ENCODE peak calls at places on chromosome 17, in ten cellular contexts. One of them, this sample, is unnamed.

GRCh38 chr17:37131064-37131463 is 182.3 kb downstream of the AATF start:
- DNase-seq in HepG2: no peak
- DNase-seq in suprapubic skin: no peak
- DNase-seq in esophagus muscularis mucosa: no peak
- DNase-seq in stomach: no peak
- DNase-seq in H1: no peak
- DNase-seq in transverse colon: no peak
- DNase-seq in A549: no peak
- DNase-seq in K562: no peak
- DNase-seq in ovary: no peak
- DNase-seq in this sample: no peak

GRCh38 chr17:65531508-65532431 is 29.7 kb downstream of the AXIN2 start:
- DNase-seq in suprapubic skin: no peak
- DNase-seq in ovary: peak; percentile 88
- DNase-seq in K562: no peak
- DNase-seq in A549: no peak
- DNase-seq in HepG2: no peak
- DNase-seq in stomach: peak; percentile 44
- DNase-seq in H1: no peak
- DNase-seq in esophagus muscularis mucosa: no peak
- DNase-seq in transverse colon: peak; percentile 63
- DNase-seq in this sample: peak; percentile 22

GRCh38 chr17:62746941-62747340 is 61.2 kb downstream of the MARCHF10 start:
- DNase-seq in A549: no peak
- DNase-seq in suprapubic skin: no peak
- DNase-seq in H1: no peak
- DNase-seq in stomach: no peak
- DNase-seq in esophagus muscularis mucosa: no peak
- DNase-seq in ovary: no peak
- DNase-seq in transverse colon: no peak
- DNase-seq in K562: no peak
- DNase-seq in HepG2: no peak
- DNase-seq in this sample: no peak

GRCh38 chr17:42639484-42640474 is 19.3 kb upstream of the TUBG2 start:
- DNase-seq in K562: no peak
- DNase-seq in A549: no peak
- DNase-seq in esophagus muscularis mucosa: no peak
- DNase-seq in H1: no peak
- DNase-seq in HepG2: no peak
- DNase-seq in stomach: no peak
- DNase-seq in transverse colon: no peak
- DNase-seq in suprapubic skin: no peak
- DNase-seq in ovary: no peak
- DNase-seq in this sample: no peak

GRCh38 chr17:27577124-27577761 is 53.7 kb upstream of the LGALS9 start:
- DNase-seq in H1: peak; percentile 52
- DNase-seq in stomach: no peak
- DNase-seq in HepG2: no peak
- DNase-seq in esophagus muscularis mucosa: no peak
- DNase-seq in K562: peak; percentile 53
- DNase-seq in ovary: no peak
- DNase-seq in transverse colon: no peak
- DNase-seq in suprapubic skin: no peak
- DNase-seq in A549: no peak
- DNase-seq in this sample: no peak

GRCh38 chr17:52159159-52159809 is 770 bp upstream of the CA10 start:
- DNase-seq in suprapubic skin: no peak
- DNase-seq in transverse colon: no peak
- DNase-seq in K562: no peak
- DNase-seq in ovary: no peak
- DNase-seq in stomach: no peak
- DNase-seq in HepG2: no peak
- DNase-seq in A549: no peak
- DNase-seq in esophagus muscularis mucosa: no peak
- DNase-seq in H1: no peak
- DNase-seq in this sample: no peak

GRCh38 chr17:50279181-50279526 is 4.9 kb downstream of the TMEM92 start:
- DNase-seq in esophagus muscularis mucosa: no peak
- DNase-seq in HepG2: no peak
- DNase-seq in stomach: no peak
- DNase-seq in transverse colon: no peak
- DNase-seq in suprapubic skin: no peak
- DNase-seq in H1: no peak
- DNase-seq in ovary: no peak
- DNase-seq in K562: no peak
- DNase-seq in A549: no peak
- DNase-seq in this sample: no peak

GRCh38 chr17:50549969-50550368 is 3.0 kb downstream of the SPATA20 start:
- DNase-seq in suprapubic skin: no peak
- DNase-seq in HepG2: no peak
- DNase-seq in A549: no peak
- DNase-seq in H1: no peak
- DNase-seq in stomach: no peak
- DNase-seq in transverse colon: no peak
- DNase-seq in ovary: no peak
- DNase-seq in K562: no peak
- DNase-seq in esophagus muscularis mucosa: no peak
- DNase-seq in this sample: no peak

GRCh38 chr17:52025231-52025630 is 133.3 kb downstream of the CA10 start:
- DNase-seq in H1: no peak
- DNase-seq in HepG2: no peak
- DNase-seq in ovary: no peak
- DNase-seq in A549: no peak
- DNase-seq in transverse colon: no peak
- DNase-seq in suprapubic skin: no peak
- DNase-seq in stomach: no peak
- DNase-seq in esophagus muscularis mucosa: no peak
- DNase-seq in K562: no peak
- DNase-seq in this sample: no peak

GRCh38 chr17:7081341-7082062 is 1.5 kb upstream of the CLEC10A start:
- DNase-seq in suprapubic skin: no peak
- DNase-seq in HepG2: no peak
- DNase-seq in A549: no peak
- DNase-seq in esophagus muscularis mucosa: no peak
- DNase-seq in H1: no peak
- DNase-seq in ovary: no peak
- DNase-seq in K562: no peak
- DNase-seq in stomach: no peak
- DNase-seq in transverse colon: no peak
- DNase-seq in this sample: no peak

GRCh38 chr17:74028717-74029116 is 174.8 kb upstream of the RPL38 start:
- DNase-seq in suprapubic skin: no peak
- DNase-seq in K562: no peak
- DNase-seq in transverse colon: no peak
- DNase-seq in A549: no peak
- DNase-seq in esophagus muscularis mucosa: no peak
- DNase-seq in stomach: no peak
- DNase-seq in ovary: no peak
- DNase-seq in HepG2: no peak
- DNase-seq in H1: no peak
- DNase-seq in this sample: no peak

GRCh38 chr17:80991645-80992076 is at the start of gene CHMP6:
- DNase-seq in H1: peak; percentile 85
- DNase-seq in A549: peak; percentile 87
- DNase-seq in esophagus muscularis mucosa: no peak
- DNase-seq in stomach: peak; percentile 79
- DNase-seq in suprapubic skin: peak; percentile 83
- DNase-seq in K562: peak; percentile 92
- DNase-seq in transverse colon: peak; percentile 76
- DNase-seq in ovary: peak; percentile 88
- DNase-seq in HepG2: peak; percentile 60
- DNase-seq in this sample: peak; percentile 62

GRCh38 chr17:80990921-80991644 is 558 bp upstream of the CHMP6 start:
- DNase-seq in suprapubic skin: no peak
- DNase-seq in HepG2: peak; percentile 82
- DNase-seq in H1: no peak
- DNase-seq in stomach: no peak
- DNase-seq in esophagus muscularis mucosa: no peak
- DNase-seq in K562: peak; percentile 10
- DNase-seq in ovary: peak; percentile 34
- DNase-seq in transverse colon: no peak
- DNase-seq in A549: no peak
- DNase-seq in this sample: no peak

GRCh38 chr17:80989586-80989913 is 2.1 kb upstream of the CHMP6 start:
- DNase-seq in esophagus muscularis mucosa: no peak
- DNase-seq in K562: no peak
- DNase-seq in suprapubic skin: no peak
- DNase-seq in H1: no peak
- DNase-seq in HepG2: peak; percentile 39
- DNase-seq in stomach: no peak
- DNase-seq in transverse colon: no peak
- DNase-seq in A549: no peak
- DNase-seq in ovary: no peak
- DNase-seq in this sample: no peak

GRCh38 chr17:80992948-80993624 is 1.4 kb downstream of the CHMP6 start:
- DNase-seq in ovary: peak; percentile 37
- DNase-seq in HepG2: no peak
- DNase-seq in esophagus muscularis mucosa: no peak
- DNase-seq in suprapubic skin: no peak
- DNase-seq in transverse colon: no peak
- DNase-seq in A549: no peak
- DNase-seq in K562: peak; percentile 20
- DNase-seq in H1: no peak
- DNase-seq in stomach: no peak
- DNase-seq in this sample: no peak

GRCh38 chr17:80992077-80992947 is 671 bp downstream of the CHMP6 start:
- DNase-seq in A549: no peak
- DNase-seq in stomach: no peak
- DNase-seq in esophagus muscularis mucosa: no peak
- DNase-seq in suprapubic skin: peak; percentile 65
- DNase-seq in ovary: peak; percentile 55
- DNase-seq in H1: no peak
- DNase-seq in K562: no peak
- DNase-seq in transverse colon: peak; percentile 23
- DNase-seq in HepG2: no peak
- DNase-seq in this sample: no peak
- TF ChIP-seq EP300 in A549: no peak
- TF ChIP-seq EP300 in stomach: no peak
- TF ChIP-seq EP300 in esophagus muscularis mucosa: no peak
- TF ChIP-seq EP300 in suprapubic skin: no peak
- TF ChIP-seq EP300 in ovary: no peak
- TF ChIP-seq EP300 in H1: no peak
- TF ChIP-seq EP300 in K562: no peak
- TF ChIP-seq EP300 in transverse colon: no peak
- TF ChIP-seq EP300 in HepG2: no peak
- TF ChIP-seq EP300 in this sample: no peak

GRCh38 chr17:45123930-45124796 is 8.2 kb downstream of the PLCD3 start:
- DNase-seq in HepG2: peak; percentile 86
- DNase-seq in stomach: peak; percentile 65
- DNase-seq in K562: peak; percentile 82
- DNase-seq in suprapubic skin: peak; percentile 88
- DNase-seq in ovary: peak; percentile 76
- DNase-seq in transverse colon: peak; percentile 82
- DNase-seq in esophagus muscularis mucosa: no peak
- DNase-seq in A549: peak; percentile 96
- DNase-seq in H1: no peak
- DNase-seq in this sample: no peak
- H3K27ac ChIP-seq in HepG2: peak overlapping the region; percentile 63
- H3K27ac ChIP-seq in stomach: peak overlapping the region; percentile 66
- H3K27ac ChIP-seq in K562: peak overlapping the region; percentile 92
- H3K27ac ChIP-seq in suprapubic skin: peak overlapping the region; percentile 65
- H3K27ac ChIP-seq in ovary: peak overlapping the region; percentile 47
- H3K27ac ChIP-seq in transverse colon: peak overlapping the region; percentile 77
- H3K27ac ChIP-seq in esophagus muscularis mucosa: peak overlapping the region; percentile 52
- H3K27ac ChIP-seq in A549: peak overlapping the region; percentile 95
- H3K27ac ChIP-seq in H1: no peak overlapping the region
- H3K27ac ChIP-seq in this sample: peak overlapping the region; percentile 5

GRCh38 chr17:39673335-39674081 is 5.3 kb downstream of the PNMT start:
- DNase-seq in ovary: peak; percentile 25
- DNase-seq in suprapubic skin: peak; percentile 55
- DNase-seq in HepG2: no peak
- DNase-seq in A549: no peak
- DNase-seq in transverse colon: no peak
- DNase-seq in stomach: no peak
- DNase-seq in K562: no peak
- DNase-seq in esophagus muscularis mucosa: no peak
- DNase-seq in H1: no peak
- DNase-seq in this sample: no peak

GRCh38 chr17:39671651-39672521 is 3.6 kb downstream of the PNMT start:
- DNase-seq in ovary: peak; percentile 56
- DNase-seq in suprapubic skin: peak; percentile 61
- DNase-seq in K562: peak; percentile 59
- DNase-seq in transverse colon: peak; percentile 67
- DNase-seq in A549: peak; percentile 61
- DNase-seq in H1: peak; percentile 80
- DNase-seq in esophagus muscularis mucosa: no peak
- DNase-seq in HepG2: peak; percentile 67
- DNase-seq in stomach: peak; percentile 57
- DNase-seq in this sample: no peak

GRCh38 chr17:39670746-39671145 is 2.5 kb downstream of the PNMT start:
- DNase-seq in K562: no peak
- DNase-seq in transverse colon: no peak
- DNase-seq in A549: no peak
- DNase-seq in ovary: no peak
- DNase-seq in suprapubic skin: no peak
- DNase-seq in stomach: no peak
- DNase-seq in H1: no peak
- DNase-seq in HepG2: no peak
- DNase-seq in esophagus muscularis mucosa: no peak
- DNase-seq in this sample: no peak

GRCh38 chr17:39674179-39674578 is 5.9 kb downstream of the PNMT start:
- DNase-seq in K562: no peak
- DNase-seq in stomach: no peak
- DNase-seq in transverse colon: no peak
- DNase-seq in esophagus muscularis mucosa: no peak
- DNase-seq in suprapubic skin: peak; percentile 50
- DNase-seq in H1: no peak
- DNase-seq in ovary: no peak
- DNase-seq in A549: no peak
- DNase-seq in HepG2: no peak
- DNase-seq in this sample: no peak

GRCh38 chr17:39672522-39673334 is 4.5 kb downstream of the PNMT start:
- DNase-seq in stomach: no peak
- DNase-seq in HepG2: no peak
- DNase-seq in A549: no peak
- DNase-seq in ovary: peak; percentile 24
- DNase-seq in esophagus muscularis mucosa: no peak
- DNase-seq in suprapubic skin: peak; percentile 48
- DNase-seq in K562: no peak
- DNase-seq in transverse colon: no peak
- DNase-seq in H1: no peak
- DNase-seq in this sample: no peak
- H3K4me1 ChIP-seq in stomach: peaks cover 56% of the 10 kb centered on the region
- H3K4me1 ChIP-seq in HepG2: peaks cover 80% of the 10 kb centered on the region
- H3K4me1 ChIP-seq in A549: peaks cover 20% of the 10 kb centered on the region
- H3K4me1 ChIP-seq in ovary: no peaks in the 10 kb centered on the region
- H3K4me1 ChIP-seq in esophagus muscularis mucosa: peaks cover 48% of the 10 kb centered on the region
- H3K4me1 ChIP-seq in suprapubic skin: peaks cover 50% of the 10 kb centered on the region
- H3K4me1 ChIP-seq in K562: peaks cover 32% of the 10 kb centered on the region
- H3K4me1 ChIP-seq in transverse colon: peaks cover 48% of the 10 kb centered on the region
- H3K4me1 ChIP-seq in H1: peaks cover 8% of the 10 kb centered on the region
- H3K4me1 ChIP-seq in this sample: peaks cover 51% of the 10 kb centered on the region

DNA sequence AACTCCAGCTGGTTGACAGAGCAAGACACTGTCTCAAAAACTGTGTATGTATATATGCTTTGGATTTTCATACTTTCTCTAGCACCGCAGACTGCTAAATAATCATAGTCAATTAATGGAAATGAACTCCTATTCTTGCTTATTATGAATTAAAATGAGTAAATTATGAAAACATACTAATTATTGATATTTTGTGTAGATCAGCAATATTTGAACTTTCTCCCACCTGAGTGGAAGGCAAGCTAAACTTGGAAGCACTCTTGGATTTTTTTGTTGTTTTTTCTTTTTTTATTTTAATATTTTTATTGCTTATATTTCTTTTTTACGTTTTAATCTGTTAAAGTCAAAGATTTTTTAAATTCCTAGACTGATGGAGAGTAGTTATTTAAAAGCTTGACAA is 201.7 kb downstream of the CDRT15L2 start:
- DNase-seq in HepG2: no peak
- DNase-seq in transverse colon: no peak
- DNase-seq in ovary: no peak
- DNase-seq in A549: no peak
- DNase-seq in K562: no peak
- DNase-seq in stomach: no peak
- DNase-seq in suprapubic skin: no peak
- DNase-seq in esophagus muscularis mucosa: no peak
- DNase-seq in H1: no peak
- DNase-seq in this sample: no peak
- TF ChIP-seq EP300 in HepG2: no peak
- TF ChIP-seq EP300 in transverse colon: no peak
- TF ChIP-seq EP300 in ovary: no peak
- TF ChIP-seq EP300 in A549: no peak
- TF ChIP-seq EP300 in K562: no peak
- TF ChIP-seq EP300 in stomach: no peak
- TF ChIP-seq EP300 in suprapubic skin: no peak
- TF ChIP-seq EP300 in esophagus muscularis mucosa: no peak
- TF ChIP-seq EP300 in H1: no peak
- TF ChIP-seq EP300 in this sample: no peak

This sample was measured in tibial nerve.